ENCODE peak calls at places on chromosomes 16 and 17, in nine cellular contexts. N, F, Q, B, U, Y, W, K and O are unnamed samples. For H3K27me3, the result is how much of the 10 kb centered on the place peaks cover.

GRCh38 chr16:89371968-89372634 is 118.3 kb downstream of the ANKRD11 start:
- DNase-seq in N (no peak), F (no peak), Q (peak), B (no peak), U (no peak), Y (no peak), W (peak), K (no peak), O (no peak)

GRCh38 chr17:72491102-72491501 is 370.3 kb downstream of the SOX9 start:
- DNase-seq in N (no peak), F (no peak), Q (no peak), B (no peak), U (no peak), Y (no peak), W (no peak), K (no peak), O (no peak)

GRCh38 chr16:84181144-84181915 is 5.5 kb downstream of the TAF1C start:
- DNase-seq in N (no peak), F (no peak), Q (no peak), B (no peak), U (no peak), Y (no peak), W (no peak), K (no peak), O (no peak)

GRCh38 chr16:86038923-86039310 is 140.0 kb downstream of the IRF8 start:
- DNase-seq in N (no peak), F (no peak), Q (no peak), B (no peak), U (no peak), Y (no peak), W (no peak), K (no peak), O (no peak)

GRCh38 chr16:11913425-11914079 is 2.2 kb downstream of the GSPT1 start:
- DNase-seq in N (no peak), F (no peak), Q (peak), B (peak), U (no peak), Y (no peak), W (no peak), K (no peak), O (peak)

GRCh38 chr17:8417806-8418205 is 17.9 kb upstream of the NDEL1 start:
- DNase-seq in N (no peak), F (no peak), Q (no peak), B (no peak), U (no peak), Y (no peak), W (no peak), K (no peak), O (peak)

GRCh38 chr17:82754297-82755208 is 2.7 kb downstream of the TBCD start:
- DNase-seq in N (peak), F (no peak), Q (peak), B (no peak), U (no peak), Y (no peak), W (peak), K (no peak), O (peak)

GRCh38 chr17:75877752-75878173 is 618 bp downstream of the TRIM47 start:
- DNase-seq in N (peak), F (peak), Q (peak), B (peak), U (peak), Y (no peak), W (peak), K (peak), O (peak)

GRCh38 chr17:55453836-55454557 is 32.4 kb upstream of the MMD start:
- DNase-seq in N (no peak), F (no peak), Q (no peak), B (no peak), U (peak), Y (no peak), W (no peak), K (no peak), O (no peak)

GRCh38 chr16:11225677-11226549 is 30.1 kb downstream of the SOCS1 start:
- DNase-seq in N (no peak), F (no peak), Q (no peak), B (no peak), U (no peak), Y (no peak), W (no peak), K (no peak), O (no peak)

GRCh38 chr17:29608986-29609385 is 13.7 kb downstream of the CORO6 start:
- DNase-seq in N (no peak), F (no peak), Q (no peak), B (no peak), U (no peak), Y (no peak), W (peak), K (no peak), O (no peak)

GRCh38 chr17:57570740-57571344 is 174.3 kb downstream of the CCDC182 start:
- DNase-seq in N (no peak), F (no peak), Q (peak), B (no peak), U (no peak), Y (no peak), W (no peak), K (no peak), O (no peak)

GRCh38 chr17:13550291-13550690 is 51.4 kb downstream of the HS3ST3A1 start:
- DNase-seq in N (no peak), F (no peak), Q (peak), B (no peak), U (no peak), Y (no peak), W (no peak), K (no peak), O (no peak)

GRCh38 chr16:48123104-48123788 is 32.5 kb downstream of the ABCC12 start:
- DNase-seq in N (no peak), F (no peak), Q (peak), B (peak), U (no peak), Y (peak), W (no peak), K (peak), O (peak)

GRCh38 chr16:81891734-81892364 is 112.8 kb downstream of the PLCG2 start:
- DNase-seq in N (no peak), F (no peak), Q (no peak), B (no peak), U (no peak), Y (no peak), W (no peak), K (no peak), O (peak)

GRCh38 chr17:73713136-73713535 is 68.9 kb upstream of the SDK2 start:
- DNase-seq in N (no peak), F (no peak), Q (no peak), B (no peak), U (no peak), Y (no peak), W (no peak), K (peak), O (peak)

GRCh38 chr17:58161566-58161965 is 5.2 kb upstream of the OR4D2 start:
- DNase-seq in N (no peak), F (no peak), Q (no peak), B (no peak), U (no peak), Y (no peak), W (no peak), K (no peak), O (no peak)

GRCh38 chr17:70144260-70144846 is 25.0 kb upstream of the KCNJ2 start:
- DNase-seq in N (no peak), F (no peak), Q (peak), B (peak), U (no peak), Y (no peak), W (no peak), K (no peak), O (peak)

GRCh38 chr16:68902376-68903345 is 59.3 kb downstream of the TANGO6 start:
- DNase-seq in N (peak), F (peak), Q (peak), B (peak), U (no peak), Y (peak), W (no peak), K (peak), O (peak)

GRCh38 chr17:56913000-56913866 is 616 bp downstream of the TRIM25 start:
- DNase-seq in N (peak), F (no peak), Q (no peak), B (peak), U (no peak), Y (no peak), W (no peak), K (no peak), O (no peak)

GRCh38 chr17:82767041-82767754 is 15.3 kb downstream of the TBCD start:
- DNase-seq in N (peak), F (peak), Q (peak), B (peak), U (no peak), Y (no peak), W (peak), K (peak), O (peak)

GRCh38 chr17:42422958-42423712 is at the start of gene CAVIN1:
- DNase-seq in N (peak), F (peak), Q (peak), B (peak), U (peak), Y (peak), W (peak), K (peak), O (peak)

GRCh38 chr17:17757391-17757791 is 76.1 kb downstream of the RAI1 start:
- DNase-seq in N (no peak), F (no peak), Q (no peak), B (no peak), U (no peak), Y (no peak), W (no peak), K (no peak), O (no peak)

GRCh38 chr17:81121841-81122733 is 43.2 kb upstream of the PVALEF start:
- DNase-seq in N (no peak), F (no peak), Q (no peak), B (no peak), U (no peak), Y (no peak), W (no peak), K (no peak), O (no peak)

GRCh38 chr17:10729334-10730193 is at the start of gene TMEM220:
- DNase-seq in N (peak), F (peak), Q (peak), B (peak), U (peak), Y (peak), W (peak), K (no peak), O (peak)

GRCh38 chr17:9907131-9907530 is 2.1 kb upstream of the RCVRN start:
- DNase-seq in N (no peak), F (no peak), Q (no peak), B (no peak), U (no peak), Y (no peak), W (no peak), K (no peak), O (no peak)

GRCh38 chr17:10733666-10734065 is 3.8 kb upstream of the TMEM220 start:
- DNase-seq in N (no peak), F (no peak), Q (no peak), B (no peak), U (no peak), Y (no peak), W (no peak), K (no peak), O (no peak)

DNA sequence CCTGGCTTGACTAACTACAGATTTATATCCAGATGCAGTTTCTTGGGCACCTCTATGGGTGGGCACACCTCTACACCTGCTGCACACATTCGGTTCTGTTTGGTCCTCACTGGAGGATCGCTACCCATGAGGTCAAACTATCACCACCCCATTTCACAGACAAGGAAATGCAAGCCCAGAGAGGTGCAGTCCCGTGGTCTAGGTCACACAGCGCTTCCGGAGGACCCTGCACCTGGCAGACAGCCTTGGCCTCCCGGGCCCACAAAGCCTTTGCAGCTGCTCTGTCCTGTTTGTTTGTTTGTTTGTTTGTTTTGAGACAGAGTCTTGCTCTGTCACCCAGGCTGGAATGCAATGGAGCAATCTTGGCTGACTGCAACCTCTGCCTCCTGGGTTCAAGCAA is 39.3 kb upstream of the JPH3 start:
- DNase-seq in N (no peak), F (no peak), Q (no peak), B (no peak), U (no peak), Y (no peak), W (no peak), K (no peak), O (no peak)
- H3K27me3 ChIP-seq in N (under half), F (under half), Q (under half), B (under half), U (under half), Y (under half), W (under half), K (half or more), O (under half)

DNA sequence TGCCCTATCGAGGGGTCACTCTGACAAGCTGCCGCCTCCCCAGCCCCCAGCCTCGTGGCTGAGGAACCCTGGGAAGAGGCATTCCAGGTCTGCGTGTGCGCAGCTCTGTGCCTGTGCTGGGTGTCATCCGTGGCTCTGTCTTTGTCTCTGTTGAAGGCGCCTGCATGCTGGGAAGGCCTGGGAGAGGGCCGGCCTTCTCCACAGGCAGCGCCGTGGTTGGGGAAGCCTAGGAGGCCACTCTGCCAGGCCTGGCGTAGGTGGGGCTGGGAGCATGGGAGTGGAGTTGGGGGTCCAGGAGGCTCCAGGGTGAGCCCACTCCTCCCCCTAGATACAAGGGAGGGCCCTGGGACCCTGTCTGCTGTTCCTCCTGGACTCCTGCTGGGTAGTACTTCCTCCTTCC is 3.3 kb downstream of the NHERF2 start:
- DNase-seq in N (no peak), F (no peak), Q (no peak), B (no peak), U (no peak), Y (no peak), W (no peak), K (no peak), O (no peak)
- H3K27me3 ChIP-seq in N (under half), F (under half), Q (under half), B (under half), U (under half), Y (under half), W (under half), K (under half), O (under half)

GRCh38 chr17:6713918-6714271 is 726 bp upstream of the SLC13A5 start:
- DNase-seq in N (no peak), F (no peak), Q (no peak), B (no peak), U (no peak), Y (no peak), W (no peak), K (no peak), O (no peak)
- H3K27me3 ChIP-seq in N (under half), F (under half), Q (under half), B (under half), U (under half), Y (under half), W (under half), K (under half), O (under half)

GRCh38 chr17:38591759-38592241 is 14.0 kb downstream of the SRCIN1 start:
- DNase-seq in N (no peak), F (no peak), Q (peak), B (no peak), U (no peak), Y (no peak), W (no peak), K (peak), O (peak)
- H3K27me3 ChIP-seq in N (under half), F (under half), Q (under half), B (under half), U (under half), Y (half or more), W (under half), K (under half), O (under half)

GRCh38 chr16:2827831-2828520 is 2.1 kb upstream of the ZG16B start:
- DNase-seq in N (no peak), F (no peak), Q (no peak), B (no peak), U (no peak), Y (no peak), W (peak), K (no peak), O (no peak)
- H3K27me3 ChIP-seq in N (under half), F (under half), Q (under half), B (under half), U (under half), Y (under half), W (under half), K (under half), O (under half)